ENCODE peak calls at places on chromosomes 3 and 15, in four cellular contexts. One of them, this sample, is unnamed.

GRCh38 chr3:130539005-130539404 is 22.0 kb downstream of the COL6A6 start:
- DNase-seq in SK-N-SH: peak; percentile 68
- DNase-seq in A172: peak; percentile 65
- DNase-seq in stimulated activated CD4-positive, alpha-beta T cell treated with anti-CD3 and anti-CD28 coated beads, Interleukin-15, amount 100 ng/mL, for 1 hour: no peak
- DNase-seq in this sample: peak; percentile 43

GRCh38 chr3:115292131-115292530 is 145.0 kb upstream of the ZBTB20 start:
- DNase-seq in SK-N-SH: no peak
- DNase-seq in A172: no peak
- DNase-seq in stimulated activated CD4-positive, alpha-beta T cell treated with anti-CD3 and anti-CD28 coated beads, Interleukin-15, amount 100 ng/mL, for 1 hour: no peak
- DNase-seq in this sample: no peak

GRCh38 chr3:183812746-183813445 is 12.5 kb downstream of the MAP6D1 start:
- DNase-seq in SK-N-SH: no peak
- DNase-seq in A172: no peak
- DNase-seq in stimulated activated CD4-positive, alpha-beta T cell treated with anti-CD3 and anti-CD28 coated beads, Interleukin-15, amount 100 ng/mL, for 1 hour: no peak
- DNase-seq in this sample: peak; percentile 42

GRCh38 chr3:138043266-138044029 is 33.5 kb downstream of the CLDN18 start:
- DNase-seq in SK-N-SH: no peak
- DNase-seq in A172: peak; percentile 73
- DNase-seq in stimulated activated CD4-positive, alpha-beta T cell treated with anti-CD3 and anti-CD28 coated beads, Interleukin-15, amount 100 ng/mL, for 1 hour: no peak
- DNase-seq in this sample: peak; percentile 55

GRCh38 chr15:78672285-78673003 is 31.4 kb upstream of the CHRNB4 start:
- DNase-seq in SK-N-SH: no peak
- DNase-seq in A172: no peak
- DNase-seq in stimulated activated CD4-positive, alpha-beta T cell treated with anti-CD3 and anti-CD28 coated beads, Interleukin-15, amount 100 ng/mL, for 1 hour: no peak
- DNase-seq in this sample: no peak

GRCh38 chr3:105166893-105167292 is 199.8 kb upstream of the ALCAM start:
- DNase-seq in SK-N-SH: no peak
- DNase-seq in A172: no peak
- DNase-seq in stimulated activated CD4-positive, alpha-beta T cell treated with anti-CD3 and anti-CD28 coated beads, Interleukin-15, amount 100 ng/mL, for 1 hour: no peak
- DNase-seq in this sample: no peak

GRCh38 chr3:108608750-108609149 is 19.2 kb downstream of the DZIP3 start:
- DNase-seq in SK-N-SH: no peak
- DNase-seq in A172: no peak
- DNase-seq in stimulated activated CD4-positive, alpha-beta T cell treated with anti-CD3 and anti-CD28 coated beads, Interleukin-15, amount 100 ng/mL, for 1 hour: no peak
- DNase-seq in this sample: no peak

GRCh38 chr3:150697646-150698045 is 6.1 kb downstream of the ERICH6 start:
- DNase-seq in SK-N-SH: no peak
- DNase-seq in A172: no peak
- DNase-seq in stimulated activated CD4-positive, alpha-beta T cell treated with anti-CD3 and anti-CD28 coated beads, Interleukin-15, amount 100 ng/mL, for 1 hour: no peak
- DNase-seq in this sample: no peak